ENCODE peak calls at places on chromosomes 11 and 22, in nine cellular contexts. Q is activated CD8-positive, alpha-beta T cell treated with anti-CD3 and anti-CD28 coated beads, Interleukin-2, amount 10 ng/mL, durations not matched to agents 7 days and 5 days; L is right cardiac atrium; J is fibroblast of the aortic adventitia; O is NCI-H146; G is GM19239; H is NCI-H2029 treated with DMSO at 0.1 percent for 48 hours; T is NCI-H1417; D is dorsolateral prefrontal cortex. M is an unnamed sample.

GRCh38 chr11:93389737-93390136 is 59.2 kb downstream of the DEUP1 start:
- DNase-seq in H (no peak), J (no peak), T (no peak), L (no peak), O (no peak), D (no peak), Q (no peak), G (no peak), M (no peak)

GRCh38 chr11:72226701-72227100 is 2.1 kb downstream of the INPPL1 start:
- DNase-seq in D (no peak), G (no peak), J (no peak), O (peak), Q (no peak), L (peak), H (no peak), T (peak), M (no peak)

GRCh38 chr11:119316017-119316728 is 757 bp downstream of the MCAM start:
- DNase-seq in D (peak), O (peak), H (no peak), G (no peak), J (no peak), T (peak), L (peak), Q (no peak), M (no peak)

GRCh38 chr11:86606849-86607481 is 65.5 kb downstream of the ME3 start:
- DNase-seq in O (no peak), J (peak), H (no peak), D (no peak), Q (no peak), L (no peak), G (no peak), T (no peak), M (no peak)

GRCh38 chr11:64121637-64122410 is 44.1 kb downstream of the MACROD1 start:
- DNase-seq in T (no peak), Q (no peak), H (no peak), L (peak), D (no peak), O (no peak), J (peak), G (no peak), M (no peak)

GRCh38 chr22:17232406-17232805 is 13.2 kb upstream of the ADA2 start:
- DNase-seq in D (no peak), Q (no peak), T (peak), H (no peak), J (no peak), O (peak), L (no peak), G (no peak), M (no peak)

GRCh38 chr11:74696932-74697687 is 34.1 kb downstream of the CHRDL2 start:
- DNase-seq in H (no peak), T (no peak), J (peak), Q (no peak), L (peak), G (no peak), O (no peak), D (no peak), M (no peak)

GRCh38 chr22:23904855-23905254 is 10.7 kb downstream of the MIF start:
- DNase-seq in Q (no peak), T (no peak), O (no peak), L (peak), D (peak), H (no peak), J (no peak), G (no peak), M (no peak)

GRCh38 chr22:37581534-37581933 is 1.6 kb upstream of the LGALS2 start:
- DNase-seq in O (no peak), D (no peak), L (peak), G (no peak), H (no peak), J (no peak), Q (no peak), T (no peak), M (no peak)

GRCh38 chr11:93303689-93304088 is 26.9 kb upstream of the DEUP1 start:
- DNase-seq in O (no peak), J (no peak), L (no peak), D (no peak), T (no peak), H (no peak), G (no peak), Q (no peak), M (no peak)

M was measured in naive thymus-derived CD8-positive, alpha-beta T cell.